ENCODE peak calls at places on chromosomes 2 and 18, in four cellular contexts. N is Peyer's patch, L is right lobe of liver, X is spleen. Q is an unnamed sample.

GRCh38 chr2:50125230-50125629 is 906.7 kb downstream of the NRXN1 start:
- DNase-seq in X (no peak), N (no peak), L (no peak), Q (no peak)

GRCh38 chr2:47898089-47898731 is 8.1 kb downstream of the FBXO11 start:
- DNase-seq in N (no peak), X (no peak), L (no peak), Q (no peak)

GRCh38 chr2:215664847-215665525 is 229.1 kb upstream of the FN1 start:
- DNase-seq in N (no peak), L (no peak), X (no peak), Q (no peak)

GRCh38 chr2:223735659-223736244 is 101.6 kb downstream of the AP1S3 start:
- DNase-seq in L (no peak), X (no peak), N (no peak), Q (no peak)

GRCh38 chr18:26685438-26686173 is 137.3 kb upstream of the KCTD1 start:
- DNase-seq in N (no peak), L (no peak), X (no peak), Q (no peak)

GRCh38 chr2:18167871-18168270 is 289.4 kb downstream of the KCNS3 start:
- DNase-seq in X (no peak), N (no peak), L (no peak), Q (no peak)

GRCh38 chr2:19035238-19035637 is 323.2 kb downstream of the OSR1 start:
- DNase-seq in N (no peak), L (no peak), X (no peak), Q (peak)

GRCh38 chr2:54773838-54774237 is 50.4 kb downstream of the EML6 start:
- DNase-seq in N (no peak), X (no peak), L (no peak), Q (no peak)

GRCh38 chr18:79955302-79956075 is 4.0 kb upstream of the SLC66A2 start:
- DNase-seq in N (no peak), L (no peak), X (no peak), Q (no peak)

GRCh38 chr2:429142-429541 is 141.3 kb upstream of the ALKAL2 start:
- DNase-seq in L (no peak), N (no peak), X (peak), Q (no peak)

GRCh38 chr2:72104821-72105588 is 42.7 kb downstream of the CYP26B1 start:
- DNase-seq in L (no peak), X (no peak), N (no peak), Q (no peak)

GRCh38 chr2:206805922-206806607 is 40.7 kb downstream of the FASTKD2 start:
- DNase-seq in L (no peak), N (no peak), X (no peak), Q (no peak)

GRCh38 chr2:28447943-28448737 is 47.7 kb upstream of the PLB1 start:
- DNase-seq in L (no peak), X (no peak), N (no peak), Q (no peak)

GRCh38 chr2:232532406-232532805 is 6.4 kb downstream of the CHRND start:
- DNase-seq in L (peak), X (peak), N (no peak), Q (peak)

GRCh38 chr2:215830313-215830712 is 183.0 kb downstream of the MREG start:
- DNase-seq in X (no peak), N (no peak), L (no peak), Q (peak)

GRCh38 chr18:2958819-2959298 is 54.1 kb downstream of the LPIN2 start:
- DNase-seq in X (no peak), L (no peak), N (no peak), Q (no peak)

GRCh38 chr2:59233448-59233847 is 992.3 kb upstream of the FANCL start:
- DNase-seq in X (no peak), L (no peak), N (no peak), Q (no peak)

GRCh38 chr2:30232801-30233130 is 1.4 kb downstream of the LBH start:
- DNase-seq in N (peak), L (no peak), X (peak), Q (no peak)

GRCh38 chr2:25664531-25665307 is 8.7 kb downstream of the DTNB start:
- DNase-seq in L (peak), N (peak), X (no peak), Q (peak)

GRCh38 chr2:239554761-239555565 is 154.1 kb upstream of the HDAC4 start:
- DNase-seq in N (no peak), X (peak), L (no peak), Q (no peak)

GRCh38 chr2:96841707-96842495 is 1.9 kb downstream of the ANKRD23 start:
- DNase-seq in L (no peak), X (no peak), N (no peak), Q (no peak)

GRCh38 chr2:105438104-105438929 is 39.5 kb upstream of the FHL2 start:
- DNase-seq in N (no peak), L (no peak), X (no peak), Q (peak)
- TF ChIP-seq POLR2A in N (peak), L (no peak), X (no peak), Q (peak)

GRCh38 chr2:3628800-3629199 is 29.2 kb upstream of the ALLC start:
- DNase-seq in L (no peak), X (peak), N (no peak), Q (peak)
- TF ChIP-seq CTCF in L (no peak), X (no peak), N (no peak), Q (no peak)

GRCh38 chr2:218219934-218220333 is 2.9 kb downstream of the ARPC2 start:
- DNase-seq in L (no peak), X (no peak), N (no peak), Q (no peak)

GRCh38 chr2:218226903-218227302 is 9.9 kb downstream of the ARPC2 start:
- DNase-seq in N (no peak), X (no peak), L (no peak), Q (no peak)

GRCh38 chr2:218224206-218224605 is 7.2 kb downstream of the ARPC2 start:
- DNase-seq in X (no peak), N (no peak), L (no peak), Q (no peak)

GRCh38 chr2:218221015-218221414 is 4.0 kb downstream of the ARPC2 start:
- DNase-seq in N (peak), X (no peak), L (no peak), Q (no peak)

DNA sequence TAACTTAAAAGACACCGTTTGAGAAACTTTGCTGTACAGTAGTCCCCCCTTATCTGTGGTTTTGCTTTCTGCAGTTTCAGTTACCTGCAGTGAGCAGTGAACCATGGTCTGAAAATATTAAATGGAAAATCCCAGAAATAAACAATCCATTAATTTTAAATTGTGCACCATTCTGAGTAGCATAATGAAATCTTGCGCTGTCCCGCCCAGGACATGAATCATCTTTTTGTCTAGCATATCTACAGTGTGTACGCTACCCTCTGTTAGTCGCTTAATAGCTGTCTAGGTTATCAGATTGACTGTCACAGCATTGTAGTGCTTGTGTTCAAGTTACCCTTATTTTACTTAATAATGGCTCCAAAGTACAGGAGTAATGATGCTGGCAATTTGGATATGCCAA is 6.1 kb downstream of the ARPC2 start:
- DNase-seq in N (no peak), X (no peak), L (no peak), Q (no peak)
- H3K27ac ChIP-seq in N (peak), X (peak), L (no peak), Q (no peak)

DNA sequence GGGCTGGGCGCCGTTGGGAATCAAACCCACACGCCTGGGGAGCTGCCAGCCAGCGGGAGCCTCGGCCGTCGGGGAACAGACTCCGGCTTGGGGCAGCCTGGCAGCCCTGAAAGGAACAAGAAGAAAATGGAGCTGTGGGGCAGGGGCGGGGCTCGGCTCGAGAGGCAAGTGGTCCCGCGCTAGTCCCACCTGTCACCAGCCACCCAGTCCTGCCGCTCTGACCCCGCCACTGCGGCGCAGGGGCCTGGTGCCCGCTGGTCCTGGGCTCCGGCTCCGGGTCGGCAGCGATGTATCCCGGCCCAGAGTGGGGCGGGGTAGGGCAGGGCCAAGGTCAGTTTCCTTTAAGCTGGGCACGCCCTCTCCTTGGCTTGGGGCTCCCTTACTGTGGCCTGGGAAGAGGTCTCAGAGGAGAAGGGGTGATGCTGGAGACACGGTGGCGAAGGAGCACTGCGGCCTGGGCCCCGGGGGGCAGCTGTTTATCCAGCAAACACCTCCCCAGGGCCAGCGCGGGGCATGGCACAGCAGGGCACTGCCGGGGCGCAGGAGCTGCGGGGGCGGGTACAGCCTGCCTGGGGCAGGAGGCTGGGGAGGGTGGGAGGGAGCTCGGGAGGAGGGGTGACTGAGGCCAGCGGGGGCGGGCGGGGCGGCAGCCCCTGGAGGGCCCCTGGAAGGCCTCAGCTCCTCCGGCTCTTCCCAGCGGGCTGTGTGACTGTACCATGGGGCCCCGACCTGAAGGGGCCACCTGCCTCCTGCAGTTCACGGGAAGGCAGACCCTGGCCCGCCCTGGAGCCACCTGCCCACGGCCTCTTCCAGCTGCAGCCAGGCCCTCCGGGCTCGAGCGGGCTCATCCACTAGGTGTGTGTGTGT is 15.6 kb downstream of the ODC1 start:
- DNase-seq in N (no peak), L (no peak), X (peak), Q (no peak)
- TF ChIP-seq POLR2A in N (peak), L (no peak), X (no peak), Q (no peak)

GRCh38 chr2:99608092-99608491 is 118.3 kb upstream of the REV1 start:
- DNase-seq in L (no peak), X (no peak), N (no peak), Q (no peak)

GRCh38 chr2:99609851-99610381 is 120.1 kb upstream of the REV1 start:
- DNase-seq in L (no peak), N (no peak), X (no peak), Q (no peak)

GRCh38 chr2:99611034-99611433 is 121.2 kb upstream of the REV1 start:
- DNase-seq in L (no peak), X (no peak), N (no peak), Q (no peak)

GRCh38 chr2:99607454-99607853 is 117.6 kb upstream of the REV1 start:
- DNase-seq in N (no peak), X (no peak), L (no peak), Q (no peak)

DNA sequence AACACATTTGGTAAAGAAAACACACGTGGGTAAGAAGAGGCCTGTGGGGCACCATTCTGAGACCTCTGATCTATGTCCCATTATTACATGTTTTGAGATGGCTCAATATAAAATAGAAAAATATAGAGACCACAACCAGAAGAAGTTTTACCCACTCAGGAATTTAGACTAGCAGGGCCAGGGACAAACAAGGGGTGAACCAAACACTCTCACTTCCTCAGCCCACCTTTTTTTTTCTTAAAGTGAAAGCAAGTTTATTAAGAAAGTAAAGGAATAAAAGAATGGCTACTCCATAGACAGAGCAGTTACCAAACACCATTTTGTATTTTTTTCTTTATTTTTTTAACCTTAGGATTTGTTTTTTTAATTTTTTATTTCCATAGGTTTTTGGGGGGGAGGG is 119.0 kb upstream of the REV1 start:
- DNase-seq in L (no peak), N (no peak), X (no peak), Q (no peak)
- TF ChIP-seq CTCF in L (no peak), N (no peak), X (no peak), Q (no peak)

GRCh38 chr2:43292297-43292696 is 65.9 kb upstream of the ZFP36L2 start:
- DNase-seq in X (no peak), N (no peak), L (no peak), Q (no peak)
- H3K27ac ChIP-seq in X (peak), N (no peak), L (no peak), Q (no peak)

GRCh38 chr2:61853848-61854434 is at the start of gene FAM161A:
- DNase-seq in L (peak), N (peak), X (peak), Q (peak)

GRCh38 chr2:61853086-61853847 is 593 bp downstream of the FAM161A start:
- DNase-seq in X (no peak), L (peak), N (peak), Q (peak)

GRCh38 chr2:61855178-61855523 is 1.3 kb upstream of the FAM161A start:
- DNase-seq in N (no peak), X (no peak), L (peak), Q (no peak)

DNA sequence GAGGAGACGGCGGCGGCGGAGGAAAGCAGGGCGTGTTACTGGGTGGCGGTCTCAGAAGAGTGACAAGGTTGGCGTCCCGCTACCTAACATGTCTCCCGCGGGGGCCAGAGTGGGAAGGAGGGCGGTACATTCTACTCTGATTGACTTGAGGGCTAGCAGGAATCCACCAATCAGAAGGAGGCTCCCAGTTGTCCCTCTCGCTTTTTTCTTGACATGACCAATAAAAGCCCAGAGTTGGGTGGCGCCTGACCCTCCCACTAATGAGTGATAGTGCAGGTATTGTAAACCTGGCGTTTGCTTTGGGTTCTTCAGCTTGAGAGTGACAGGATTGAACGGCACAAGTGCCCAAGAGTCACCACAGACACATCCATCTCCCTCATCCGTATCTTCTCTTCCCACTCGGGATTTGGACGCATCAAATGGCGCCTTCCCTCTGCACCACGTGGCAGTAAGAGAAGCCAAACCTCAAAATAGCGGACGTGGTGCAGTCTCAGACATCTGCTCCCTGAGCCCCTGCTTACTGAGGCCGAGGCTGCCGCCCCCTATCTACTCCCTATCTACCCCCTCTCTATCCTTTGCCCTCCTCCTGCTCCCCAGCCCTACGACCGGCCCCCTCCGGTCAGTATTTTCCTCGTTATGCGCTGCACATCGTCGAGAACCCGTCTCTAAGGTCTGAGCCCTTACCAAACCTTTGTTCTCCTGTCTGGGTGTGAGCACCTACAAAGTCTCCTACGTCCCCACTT is 746 bp upstream of the FAM161A start:
- DNase-seq in N (peak), X (peak), L (peak), Q (peak)
- TF ChIP-seq POLR2A in N (no peak), X (no peak), L (peak), Q (peak)